ENCODE peak calls at places on chromosomes 11 and 22, in seven cellular contexts. Y is GM23338, B is PC-3, T is hepatocyte, L is HCT116, Q is GM23248, S is MM.1S. V is an unnamed sample.

GRCh38 chr22:30408388-30409101 is 11.7 kb downstream of the SEC14L2 start:
- DNase-seq in Y (no peak), B (peak; percentile 87), T (no peak), L (no peak), Q (peak; percentile 90), S (no peak), V (no peak)

GRCh38 chr11:3091846-3092602 is 34.8 kb upstream of the CARS1 start:
- DNase-seq in Y (peak; percentile 94), B (peak; percentile 88), T (peak; percentile 83), L (peak; percentile 67), Q (peak; percentile 62), S (peak; percentile 56), V (peak; percentile 85)

GRCh38 chr22:31136155-31136554 is 4.2 kb downstream of the PLA2G3 start:
- DNase-seq in Y (no peak), B (no peak), T (no peak), L (no peak), Q (no peak), S (no peak), V (no peak)

GRCh38 chr11:117678651-117679407 is 118.2 kb downstream of the DSCAML1 start:
- DNase-seq in Y (no peak), B (no peak), T (no peak), L (no peak), Q (no peak), S (no peak), V (no peak)

GRCh38 chr11:94706211-94706610 is 61.9 kb upstream of the AMOTL1 start:
- DNase-seq in Y (no peak), B (peak; percentile 74), T (peak; percentile 10), L (no peak), Q (peak; percentile 88), S (no peak), V (no peak)

GRCh38 chr11:86575208-86575855 is 97.1 kb downstream of the ME3 start:
- DNase-seq in Y (no peak), B (no peak), T (no peak), L (no peak), Q (no peak), S (no peak), V (no peak)

GRCh38 chr11:1770061-1770460 is 6.3 kb upstream of the CTSD start:
- DNase-seq in Y (no peak), B (no peak), T (no peak), L (no peak), Q (no peak), S (no peak), V (no peak)

GRCh38 chr11:113705871-113706654 is at the start of gene TMPRSS5:
- DNase-seq in Y (no peak), B (no peak), T (no peak), L (no peak), Q (no peak), S (no peak), V (peak; percentile 20)

GRCh38 chr11:110199184-110199981 is 97.0 kb downstream of the RDX start:
- DNase-seq in Y (no peak), B (peak; percentile 30), T (peak; percentile 41), L (no peak), Q (peak; percentile 40), S (no peak), V (peak; percentile 70)

GRCh38 chr22:21939392-21940319 is 13.0 kb downstream of the PPM1F start:
- DNase-seq in Y (no peak), B (no peak), T (no peak), L (no peak), Q (peak; percentile 49), S (no peak), V (no peak)

GRCh38 chr11:45610627-45611026 is 54.8 kb downstream of the CHST1 start:
- DNase-seq in Y (no peak), B (no peak), T (no peak), L (no peak), Q (no peak), S (no peak), V (no peak)

GRCh38 chr11:45609337-45609736 is 56.1 kb downstream of the CHST1 start:
- DNase-seq in Y (no peak), B (no peak), T (no peak), L (no peak), Q (no peak), S (no peak), V (no peak)

GRCh38 chr11:45606514-45607024 is 58.9 kb downstream of the CHST1 start:
- DNase-seq in Y (peak; percentile 93), B (no peak), T (peak; percentile 29), L (no peak), Q (no peak), S (no peak), V (peak; percentile 95)

GRCh38 chr11:45609902-45610301 is 55.5 kb downstream of the CHST1 start:
- DNase-seq in Y (no peak), B (no peak), T (no peak), L (no peak), Q (no peak), S (no peak), V (no peak)

GRCh38 chr11:45607995-45608394 is 57.4 kb downstream of the CHST1 start:
- DNase-seq in Y (no peak), B (no peak), T (no peak), L (no peak), Q (no peak), S (no peak), V (no peak)
- TF ChIP-seq EZH2phosphoT487 in Y (no peak), B (no peak), T (no peak), L (no peak), Q (no peak), S (no peak), V (no peak)

DNA sequence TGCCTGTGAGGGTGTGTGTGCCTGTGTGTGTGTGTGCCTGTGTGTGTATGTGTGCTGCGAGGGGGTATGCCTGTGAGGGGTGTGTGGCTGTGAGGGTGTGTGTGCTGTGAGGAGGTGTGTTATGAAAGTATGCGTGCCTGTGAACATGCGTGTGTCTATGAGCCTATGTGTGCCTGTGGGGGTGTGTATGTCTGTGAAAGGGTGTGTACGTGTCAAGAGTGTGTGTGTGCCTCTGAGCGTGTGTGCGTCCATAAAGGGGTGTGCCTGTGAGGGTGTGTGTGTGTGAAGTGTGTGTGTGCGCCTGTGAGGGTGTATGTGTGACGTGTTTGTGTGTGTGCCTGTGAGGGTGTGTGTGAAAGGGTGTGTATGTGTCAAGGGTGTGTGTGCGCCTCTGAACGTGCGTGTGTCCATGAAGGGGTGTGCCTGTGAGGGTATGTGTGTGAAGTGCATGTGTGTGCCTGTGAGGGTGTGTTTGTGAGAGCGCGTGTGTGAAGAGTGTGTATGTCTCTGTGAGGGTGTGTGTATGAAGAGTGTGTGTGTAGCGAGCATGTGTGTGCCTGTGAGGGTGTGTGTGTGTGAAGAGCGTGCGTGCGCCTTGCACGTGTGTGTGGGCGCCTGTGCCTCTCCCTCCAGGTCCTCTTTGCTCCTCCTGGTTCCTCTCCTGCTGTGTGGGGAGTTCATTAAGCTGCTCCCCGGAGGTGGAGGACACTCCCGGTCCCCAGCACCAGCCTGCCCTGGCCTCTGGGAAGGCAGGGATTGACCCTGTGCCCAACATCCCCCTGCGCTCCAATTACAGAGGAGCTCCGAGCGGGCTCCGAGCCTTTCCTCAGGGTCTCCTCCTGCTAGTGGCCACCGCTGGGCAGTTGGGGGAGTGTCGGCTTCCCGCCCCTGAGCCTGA is 53.3 kb downstream of the CACNA1I start:
- DNase-seq in Y (no peak), B (no peak), T (no peak), L (no peak), Q (no peak), S (no peak), V (peak; percentile 51)
- TF ChIP-seq EZH2 in Y (no peak), B (no peak), T (no peak), L (no peak), Q (no peak), S (no peak), V (no peak)

GRCh38 chr22:49753276-49753884 is 74.3 kb downstream of the BRD1 start:
- DNase-seq in Y (no peak), B (no peak), T (no peak), L (no peak), Q (no peak), S (no peak), V (no peak)
- TF ChIP-seq EZH2phosphoT487 in Y (no peak), B (no peak), T (no peak), L (no peak), Q (no peak), S (no peak), V (no peak)

DNA sequence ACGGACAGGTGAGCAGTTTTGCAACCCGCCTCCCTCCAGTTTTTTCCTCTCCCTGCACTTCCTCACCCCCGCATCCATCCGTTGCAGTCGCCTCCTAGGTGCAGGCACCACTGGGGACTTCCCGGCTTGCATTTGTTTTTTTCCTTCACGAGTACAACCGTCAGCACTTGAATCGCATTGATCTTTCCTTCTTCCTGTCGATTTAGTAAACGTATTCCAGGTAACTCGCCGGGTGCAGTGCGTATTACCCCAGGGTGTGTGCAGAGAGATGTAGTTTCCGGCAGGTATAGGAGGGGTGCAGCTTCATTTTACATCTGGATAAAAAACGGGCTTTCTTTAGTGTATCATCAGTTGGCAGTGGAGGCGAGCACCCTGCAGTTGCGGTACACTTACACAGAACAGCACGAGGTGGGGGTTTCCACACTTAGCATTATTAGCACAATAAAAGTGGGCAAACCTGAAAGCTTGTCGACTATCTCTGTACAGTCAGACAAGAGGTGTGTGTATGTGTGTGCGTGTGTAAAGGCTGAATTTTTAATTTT is at the start of gene SORL1-AS1:
- DNase-seq in Y (peak; percentile 54), B (peak; percentile 47), T (peak; percentile 50), L (no peak), Q (no peak), S (no peak), V (peak; percentile 10)
- TF ChIP-seq EZH2 in Y (no peak), B (no peak), T (no peak), L (no peak), Q (no peak), S (no peak), V (no peak)

DNA sequence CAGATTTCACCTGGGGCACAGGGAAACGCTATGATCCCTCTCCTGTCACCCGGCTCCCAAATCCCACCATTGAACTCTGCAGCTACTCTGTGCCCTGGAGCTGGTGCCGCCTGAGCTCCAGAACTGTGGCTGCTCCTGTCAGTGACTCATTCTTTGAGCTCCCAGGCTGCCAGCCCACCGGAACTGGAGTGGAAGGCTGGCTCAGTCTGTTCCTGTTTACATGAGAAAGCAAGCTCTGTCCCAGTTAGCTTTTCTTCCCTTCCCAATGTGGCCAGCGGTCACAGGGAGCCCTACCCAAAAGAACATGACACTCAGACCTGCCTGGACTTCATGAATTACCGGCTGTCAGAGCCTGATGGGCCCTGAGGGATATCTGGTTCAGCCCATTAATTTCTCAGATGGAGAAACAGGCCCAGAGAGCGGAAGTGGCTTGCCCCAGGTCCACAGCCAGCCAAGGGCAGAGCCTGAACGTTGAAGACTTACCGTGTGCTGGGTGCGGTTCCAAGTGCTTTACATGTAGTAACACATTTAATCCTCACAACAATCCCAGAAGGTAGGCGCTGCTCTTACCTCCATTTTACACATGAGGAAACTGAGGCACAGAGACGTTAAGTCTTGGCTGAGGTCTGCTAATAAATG is 23.8 kb upstream of the IGSF22 start:
- DNase-seq in Y (peak; percentile 47), B (peak; percentile 82), T (peak; percentile 50), L (no peak), Q (peak; percentile 85), S (no peak), V (no peak)
- TF ChIP-seq EZH2phosphoT487 in Y (no peak), B (no peak), T (no peak), L (no peak), Q (no peak), S (no peak), V (no peak)

DNA sequence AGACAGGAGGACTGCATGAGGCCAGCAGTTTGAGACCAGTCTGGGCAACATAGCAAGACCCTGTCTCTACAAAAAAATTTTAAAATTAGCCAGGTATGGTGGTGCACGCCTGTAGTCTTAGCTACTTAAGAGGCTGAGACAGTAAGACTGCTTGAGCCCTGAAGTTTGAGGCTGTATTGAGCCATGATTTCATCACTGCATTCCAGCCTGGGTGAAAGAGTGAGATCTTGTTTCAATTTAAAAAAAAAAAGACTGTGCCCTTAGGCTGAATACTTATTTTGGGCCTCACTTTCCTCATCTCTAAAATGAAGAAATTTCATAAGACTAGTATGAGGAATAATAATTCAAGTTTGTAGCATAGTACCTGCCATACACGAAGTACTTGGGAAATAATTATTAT is 6.9 kb downstream of the AQP11 start:
- DNase-seq in Y (no peak), B (peak; percentile 19), T (no peak), L (no peak), Q (peak; percentile 65), S (no peak), V (no peak)
- TF ChIP-seq EZH2 in Y (no peak), B (no peak), T (no peak), L (no peak), Q (no peak), S (no peak), V (no peak)

V was measured in neural progenitor cell.